ENCODE peak calls at places on chromosomes 5 and 9, in nine cellular contexts. One of them, this sample, is unnamed.

GRCh38 chr5:126805108-126805507 is 28.2 kb downstream of the LMNB1 start:
- DNase-seq in HFFc6: peak
- DNase-seq in NCI-H1092: no peak
- DNase-seq in T-helper 2 cell: no peak
- DNase-seq in sciatic nerve: no peak
- DNase-seq in T-helper 17 cell: no peak
- DNase-seq in A172: no peak
- DNase-seq in left cardiac atrium: no peak
- DNase-seq in lower leg skin: no peak
- DNase-seq in this sample: no peak

GRCh38 chr9:13896047-13896446 is 417.9 kb downstream of the NFIB start:
- DNase-seq in T-helper 2 cell: no peak
- DNase-seq in lower leg skin: no peak
- DNase-seq in HFFc6: no peak
- DNase-seq in T-helper 17 cell: no peak
- DNase-seq in NCI-H1092: no peak
- DNase-seq in left cardiac atrium: no peak
- DNase-seq in A172: no peak
- DNase-seq in sciatic nerve: no peak
- DNase-seq in this sample: no peak

GRCh38 chr5:180975338-180975737 is 13.3 kb upstream of the BTNL3 start:
- DNase-seq in sciatic nerve: no peak
- DNase-seq in A172: no peak
- DNase-seq in HFFc6: no peak
- DNase-seq in left cardiac atrium: no peak
- DNase-seq in T-helper 2 cell: no peak
- DNase-seq in T-helper 17 cell: no peak
- DNase-seq in NCI-H1092: no peak
- DNase-seq in lower leg skin: no peak
- DNase-seq in this sample: no peak

GRCh38 chr9:31556667-31557463 is 827.6 kb upstream of the ACO1 start:
- DNase-seq in lower leg skin: no peak
- DNase-seq in left cardiac atrium: no peak
- DNase-seq in HFFc6: no peak
- DNase-seq in T-helper 2 cell: no peak
- DNase-seq in T-helper 17 cell: no peak
- DNase-seq in NCI-H1092: no peak
- DNase-seq in sciatic nerve: no peak
- DNase-seq in A172: no peak
- DNase-seq in this sample: no peak

GRCh38 chr5:125142439-125142838 is 396.0 kb upstream of the ZNF608 start:
- DNase-seq in NCI-H1092: no peak
- DNase-seq in HFFc6: peak
- DNase-seq in sciatic nerve: no peak
- DNase-seq in lower leg skin: no peak
- DNase-seq in T-helper 17 cell: no peak
- DNase-seq in T-helper 2 cell: no peak
- DNase-seq in left cardiac atrium: no peak
- DNase-seq in A172: no peak
- DNase-seq in this sample: peak

GRCh38 chr5:52132053-52132452 is 655.7 kb upstream of the ITGA1 start:
- DNase-seq in T-helper 17 cell: no peak
- DNase-seq in sciatic nerve: no peak
- DNase-seq in T-helper 2 cell: no peak
- DNase-seq in lower leg skin: no peak
- DNase-seq in HFFc6: no peak
- DNase-seq in left cardiac atrium: no peak
- DNase-seq in A172: no peak
- DNase-seq in NCI-H1092: no peak
- DNase-seq in this sample: no peak

GRCh38 chr9:110579763-110580255 is 268 bp upstream of the SVEP1 start:
- DNase-seq in T-helper 2 cell: no peak
- DNase-seq in T-helper 17 cell: no peak
- DNase-seq in left cardiac atrium: no peak
- DNase-seq in NCI-H1092: no peak
- DNase-seq in sciatic nerve: peak
- DNase-seq in HFFc6: peak
- DNase-seq in A172: no peak
- DNase-seq in lower leg skin: peak
- DNase-seq in this sample: no peak

GRCh38 chr9:88534456-88535225 is at the start of gene NXNL2:
- DNase-seq in A172: peak
- DNase-seq in NCI-H1092: no peak
- DNase-seq in T-helper 2 cell: no peak
- DNase-seq in sciatic nerve: peak
- DNase-seq in HFFc6: peak
- DNase-seq in left cardiac atrium: peak
- DNase-seq in T-helper 17 cell: no peak
- DNase-seq in lower leg skin: peak
- DNase-seq in this sample: peak

GRCh38 chr5:76641514-76642120 is 18.4 kb upstream of the F2RL2 start:
- DNase-seq in A172: peak
- DNase-seq in left cardiac atrium: peak
- DNase-seq in NCI-H1092: no peak
- DNase-seq in lower leg skin: peak
- DNase-seq in HFFc6: peak
- DNase-seq in T-helper 17 cell: peak
- DNase-seq in T-helper 2 cell: no peak
- DNase-seq in sciatic nerve: no peak
- DNase-seq in this sample: peak

GRCh38 chr9:27528278-27528885 is 1.2 kb downstream of the MOB3B start:
- DNase-seq in lower leg skin: peak
- DNase-seq in A172: peak
- DNase-seq in NCI-H1092: no peak
- DNase-seq in T-helper 2 cell: peak
- DNase-seq in left cardiac atrium: peak
- DNase-seq in sciatic nerve: peak
- DNase-seq in HFFc6: no peak
- DNase-seq in T-helper 17 cell: peak
- DNase-seq in this sample: no peak

GRCh38 chr9:19445452-19445851 is 36.6 kb downstream of the ACER2 start:
- DNase-seq in lower leg skin: no peak
- DNase-seq in left cardiac atrium: no peak
- DNase-seq in NCI-H1092: no peak
- DNase-seq in sciatic nerve: no peak
- DNase-seq in T-helper 17 cell: no peak
- DNase-seq in A172: no peak
- DNase-seq in T-helper 2 cell: no peak
- DNase-seq in HFFc6: no peak
- DNase-seq in this sample: no peak

GRCh38 chr9:108104991-108105390 is 615.4 kb upstream of the KLF4 start:
- DNase-seq in lower leg skin: no peak
- DNase-seq in T-helper 17 cell: no peak
- DNase-seq in T-helper 2 cell: no peak
- DNase-seq in NCI-H1092: no peak
- DNase-seq in left cardiac atrium: no peak
- DNase-seq in A172: no peak
- DNase-seq in sciatic nerve: no peak
- DNase-seq in HFFc6: no peak
- DNase-seq in this sample: no peak

GRCh38 chr5:89351232-89351631 is 468.2 kb upstream of the MEF2C start:
- DNase-seq in NCI-H1092: no peak
- DNase-seq in T-helper 2 cell: no peak
- DNase-seq in A172: peak
- DNase-seq in left cardiac atrium: no peak
- DNase-seq in lower leg skin: no peak
- DNase-seq in HFFc6: peak
- DNase-seq in T-helper 17 cell: no peak
- DNase-seq in sciatic nerve: no peak
- DNase-seq in this sample: peak

GRCh38 chr5:873328-873727 is 19.3 kb downstream of the BRD9 start:
- DNase-seq in HFFc6: no peak
- DNase-seq in A172: no peak
- DNase-seq in NCI-H1092: no peak
- DNase-seq in lower leg skin: no peak
- DNase-seq in left cardiac atrium: no peak
- DNase-seq in sciatic nerve: no peak
- DNase-seq in T-helper 2 cell: no peak
- DNase-seq in T-helper 17 cell: no peak
- DNase-seq in this sample: no peak

GRCh38 chr5:95832664-95833063 is 10.1 kb upstream of the GLRX start:
- DNase-seq in sciatic nerve: no peak
- DNase-seq in HFFc6: no peak
- DNase-seq in left cardiac atrium: no peak
- DNase-seq in T-helper 17 cell: no peak
- DNase-seq in T-helper 2 cell: no peak
- DNase-seq in lower leg skin: no peak
- DNase-seq in NCI-H1092: no peak
- DNase-seq in A172: no peak
- DNase-seq in this sample: no peak

GRCh38 chr9:129278391-129279237 is 100.6 kb upstream of the IER5L start:
- DNase-seq in left cardiac atrium: no peak
- DNase-seq in T-helper 17 cell: no peak
- DNase-seq in A172: peak
- DNase-seq in lower leg skin: peak
- DNase-seq in HFFc6: no peak
- DNase-seq in T-helper 2 cell: no peak
- DNase-seq in sciatic nerve: peak
- DNase-seq in NCI-H1092: no peak
- DNase-seq in this sample: peak

GRCh38 chr5:2256646-2257288 is 374.0 kb upstream of the IRX4 start:
- DNase-seq in sciatic nerve: no peak
- DNase-seq in A172: no peak
- DNase-seq in T-helper 17 cell: no peak
- DNase-seq in T-helper 2 cell: no peak
- DNase-seq in lower leg skin: no peak
- DNase-seq in HFFc6: no peak
- DNase-seq in NCI-H1092: no peak
- DNase-seq in left cardiac atrium: no peak
- DNase-seq in this sample: no peak